ENCODE peak calls at places on chromosomes 13 and 19, in seven cellular contexts. D, S, A, W, K, X and M are unnamed samples.

GRCh38 chr19:1251233-1251502 is 2.8 kb downstream of the MIDN start:
- DNase-seq in S (peak), A (peak), K (no peak), W (peak), D (no peak), X (no peak), M (peak)

GRCh38 chr19:49502866-49503581 is 6.8 kb downstream of the RPS11 start:
- DNase-seq in A (peak), X (peak), D (peak), K (peak), W (peak), S (peak), M (peak)

GRCh38 chr19:33064778-33065550 is at the start of gene RHPN2:
- DNase-seq in D (no peak), S (peak), A (peak), W (peak), K (peak), X (peak), M (peak)

GRCh38 chr13:30720470-30720869 is 14.9 kb upstream of the ALOX5AP start:
- DNase-seq in A (peak), K (no peak), W (no peak), S (peak), X (no peak), D (no peak), M (no peak)

GRCh38 chr13:75771818-75772217 is 135.7 kb downstream of the LMO7 start:
- DNase-seq in W (no peak), D (peak), S (peak), X (no peak), K (no peak), A (peak), M (no peak)

GRCh38 chr19:54317965-54318240 is 4.9 kb upstream of the LILRA5 start:
- DNase-seq in D (no peak), A (no peak), K (no peak), X (no peak), W (no peak), S (no peak), M (no peak)

GRCh38 chr13:46121033-46121432 is 16.2 kb upstream of the CPB2 start:
- DNase-seq in S (no peak), K (no peak), X (no peak), D (no peak), W (no peak), A (no peak), M (no peak)

GRCh38 chr13:47845981-47846380 is 155.1 kb downstream of the SUCLA2 start:
- DNase-seq in D (no peak), X (no peak), S (no peak), W (no peak), K (no peak), A (peak), M (no peak)

GRCh38 chr19:4425531-4425930 is 23.1 kb downstream of the CHAF1A start:
- DNase-seq in W (no peak), S (peak), A (no peak), K (no peak), X (no peak), D (peak), M (no peak)

GRCh38 chr19:19628499-19629134 is 597 bp upstream of the LPAR2 start:
- DNase-seq in S (peak), K (peak), X (peak), A (peak), W (peak), D (no peak), M (no peak)

GRCh38 chr13:76379341-76380105 is 506.7 kb downstream of the KCTD12 start:
- DNase-seq in K (no peak), X (no peak), W (no peak), S (no peak), A (no peak), D (no peak), M (no peak)

GRCh38 chr19:51564791-51565190 is 6.3 kb upstream of the ZNF175 start:
- DNase-seq in K (no peak), S (no peak), A (no peak), X (no peak), W (no peak), D (no peak), M (no peak)

GRCh38 chr19:53600217-53600616 is 31.6 kb upstream of the DPRX start:
- DNase-seq in W (no peak), A (no peak), D (no peak), S (no peak), K (no peak), X (no peak), M (no peak)

GRCh38 chr13:36346222-36347083 is at the start of gene SPART:
- DNase-seq in D (peak), A (peak), W (peak), S (peak), X (peak), K (peak), M (peak)

GRCh38 chr19:18832331-18833140 is 777 bp downstream of the UPF1 start:
- DNase-seq in W (peak), D (no peak), K (no peak), X (peak), S (peak), A (peak), M (peak)

GRCh38 chr19:10518444-10519361 is 1.5 kb upstream of the S1PR5 start:
- DNase-seq in A (no peak), S (no peak), X (no peak), K (no peak), W (no peak), D (no peak), M (no peak)

GRCh38 chr13:27137759-27138158 is 33.9 kb downstream of the USP12 start:
- DNase-seq in W (no peak), D (no peak), S (no peak), K (no peak), A (no peak), X (no peak), M (peak)

GRCh38 chr19:17348700-17349099 is 11.3 kb downstream of the GTPBP3 start:
- DNase-seq in D (peak), W (peak), S (peak), K (no peak), A (peak), X (peak), M (peak)

GRCh38 chr19:55156202-55157063 is 1.1 kb downstream of the TNNI3 start:
- DNase-seq in K (no peak), S (peak), X (peak), D (no peak), W (peak), A (peak), M (peak)

GRCh38 chr13:84574851-84575250 is 692.6 kb upstream of the SLITRK1 start:
- DNase-seq in D (peak), K (no peak), W (no peak), X (no peak), A (peak), S (peak), M (no peak)

GRCh38 chr13:94209110-94209509 is 270.4 kb downstream of the DCT start:
- DNase-seq in S (no peak), K (no peak), X (no peak), D (no peak), W (peak), A (peak), M (no peak)